ENCODE peak calls at places on chromosomes 2 and 18, in four cellular contexts. T, J, E and I are unnamed samples.
A peak's percentile ranks its signal among the peaks of the same experiment; 100 is the strongest.

GRCh38 chr2:182650704-182651103 is 65.4 kb upstream of the DNAJC10 start:
- DNase-seq in T (peak; percentile 29), E (no peak), J (no peak), I (no peak)

GRCh38 chr18:23189768-23190661 is 54.7 kb downstream of the CABLES1 start:
- DNase-seq in T (no peak), E (no peak), J (no peak), I (no peak)

GRCh38 chr2:216155954-216156353 is 46.8 kb downstream of the XRCC5 start:
- DNase-seq in J (no peak), T (no peak), E (no peak), I (no peak)

GRCh38 chr2:172564376-172564775 is 8.5 kb downstream of the PDK1 start:
- DNase-seq in J (no peak), T (no peak), E (no peak), I (no peak)

GRCh38 chr2:181077128-181077709 is 96.8 kb downstream of the UBE2E3 start:
- DNase-seq in T (peak; percentile 79), J (no peak), E (no peak), I (no peak)

GRCh38 chr18:26301681-26302080 is 75.4 kb downstream of the TAF4B start:
- DNase-seq in T (no peak), J (no peak), E (no peak), I (no peak)

GRCh38 chr18:34031810-34032209 is 192.9 kb downstream of the NOL4 start:
- DNase-seq in E (no peak), T (peak; percentile 63), J (no peak), I (no peak)

GRCh38 chr2:74053959-74054715 is 69.4 kb downstream of the TET3 start:
- DNase-seq in T (no peak), E (no peak), J (no peak), I (no peak)

GRCh38 chr2:45494275-45494977 is 116.6 kb downstream of the SRBD1 start:
- DNase-seq in T (peak; percentile 67), J (no peak), E (no peak), I (no peak)

GRCh38 chr2:38716185-38716584 is 35.0 kb downstream of the SRSF7 start:
- DNase-seq in E (no peak), J (no peak), T (no peak), I (no peak)

GRCh38 chr2:174590346-174590745 is 7.3 kb downstream of the WIPF1 start:
- DNase-seq in E (no peak), T (no peak), J (no peak), I (no peak)

GRCh38 chr18:50169149-50169548 is 25.8 kb downstream of the MYO5B start:
- DNase-seq in T (no peak), J (no peak), E (no peak), I (no peak)

GRCh38 chr2:86747708-86748627 is 27.9 kb downstream of the RMND5A start:
- DNase-seq in E (no peak), J (no peak), T (peak; percentile 57), I (no peak)

GRCh38 chr18:9931146-9931545 is 17.3 kb downstream of the VAPA start:
- DNase-seq in T (no peak), E (no peak), J (no peak), I (no peak)

GRCh38 chr2:104836253-104836652 is 17.7 kb upstream of the POU3F3 start:
- DNase-seq in T (no peak), J (no peak), E (no peak), I (no peak)

GRCh38 chr2:98123286-98123685 is 36.3 kb downstream of the VWA3B start:
- DNase-seq in J (no peak), T (peak; percentile 29), E (no peak), I (no peak)

GRCh38 chr2:54945401-54946219 is 104.6 kb downstream of the RTN4 start:
- DNase-seq in T (peak; percentile 72), J (no peak), E (peak; percentile 58), I (no peak)